ENCODE peak calls at places on chromosome 9, in four cellular contexts. E is GM12878, L is GM23338, U is HepG2. S is an unnamed sample.

GRCh38 chr9:90858505-90858904 is 56.9 kb downstream of the SYK start:
- DNase-seq in E (no peak), L (no peak), U (no peak), S (no peak)

GRCh38 chr9:120892748-120893584 is 16.0 kb upstream of the PHF19 start:
- DNase-seq in E (no peak), L (no peak), U (no peak), S (no peak)

GRCh38 chr9:969310-969692 is 7.2 kb upstream of the DMRT3 start:
- DNase-seq in E (no peak), L (peak; percentile 26), U (no peak), S (no peak)

GRCh38 chr9:133844876-133845658 is 106.9 kb upstream of the SARDH start:
- DNase-seq in E (no peak), L (no peak), U (no peak), S (no peak)

GRCh38 chr9:36625006-36625600 is 52.4 kb downstream of the MELK start:
- DNase-seq in E (no peak), L (no peak), U (no peak), S (peak; percentile 13)

GRCh38 chr9:123401879-123402513 is 46.0 kb downstream of the CRB2 start:
- DNase-seq in E (no peak), L (peak; percentile 81), U (peak; percentile 39), S (peak; percentile 90)

GRCh38 chr9:119369670-119370366 is 583 bp upstream of the BRINP1 start:
- DNase-seq in E (no peak), L (no peak), U (no peak), S (no peak)

GRCh38 chr9:1732670-1733069 is 282.5 kb upstream of the SMARCA2 start:
- DNase-seq in E (no peak), L (no peak), U (no peak), S (no peak)

GRCh38 chr9:3719286-3719685 is 193.5 kb upstream of the RFX3 start:
- DNase-seq in E (no peak), L (no peak), U (no peak), S (no peak)

GRCh38 chr9:104748359-104749031 is 1.0 kb downstream of the NIPSNAP3A start:
- DNase-seq in E (no peak), L (peak; percentile 3), U (peak; percentile 10), S (peak; percentile 20)
- TF ChIP-seq JUNB in E (no peak), L (no peak), U (no peak), S (no peak)

DNA sequence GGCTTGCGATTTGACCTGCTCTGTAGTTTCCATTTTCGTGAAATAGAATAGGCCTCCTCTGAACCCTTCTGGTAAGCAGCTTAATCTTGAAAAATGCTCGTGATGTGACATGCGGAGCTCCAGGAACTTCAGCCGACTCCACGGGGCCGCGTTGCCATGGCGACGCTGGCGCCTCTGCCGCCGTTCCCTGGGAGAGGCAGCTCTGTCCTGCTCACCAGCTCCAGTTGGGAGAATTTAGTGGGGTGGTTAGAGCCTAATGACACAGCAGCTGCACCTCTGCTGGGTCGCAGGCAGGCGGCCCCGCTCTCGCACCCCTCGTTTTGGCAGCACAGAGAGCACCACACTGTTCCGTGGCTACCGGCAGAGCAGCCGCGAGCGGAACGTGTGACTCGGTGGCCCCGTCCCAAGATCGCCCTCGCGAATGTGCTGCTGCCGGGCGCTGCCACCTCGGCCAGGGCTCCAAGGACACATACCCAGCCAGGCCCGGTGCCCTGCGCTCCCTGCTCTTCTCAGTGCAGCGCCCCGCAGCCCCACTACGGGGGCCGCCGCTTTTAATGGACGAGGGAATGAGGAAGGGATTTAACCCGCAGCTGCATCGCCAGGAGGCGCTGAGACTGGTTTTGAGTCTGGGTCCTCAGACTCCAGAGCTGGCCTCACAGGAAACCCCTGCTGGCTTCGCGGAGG is 131.2 kb upstream of the LMX1B start:
- DNase-seq in E (no peak), L (peak; percentile 82), U (no peak), S (no peak)
- TF ChIP-seq JUNB in E (no peak), L (no peak), U (no peak), S (no peak)

GRCh38 chr9:130893250-130894101 is 3.1 kb downstream of the QRFP start:
- DNase-seq in E (no peak), L (no peak), U (no peak), S (peak; percentile 67)
- TF ChIP-seq JUNB in E (no peak), L (no peak), U (no peak), S (no peak)

GRCh38 chr9:116174347-116174746 is 20.8 kb downstream of the PAPPA start:
- DNase-seq in E (no peak), L (no peak), U (peak; percentile 21), S (no peak)

GRCh38 chr9:116181853-116182610 is 28.4 kb downstream of the PAPPA start:
- DNase-seq in E (no peak), L (peak; percentile 8), U (no peak), S (no peak)

GRCh38 chr9:116175616-116176015 is 22.0 kb downstream of the PAPPA start:
- DNase-seq in E (no peak), L (no peak), U (no peak), S (no peak)

DNA sequence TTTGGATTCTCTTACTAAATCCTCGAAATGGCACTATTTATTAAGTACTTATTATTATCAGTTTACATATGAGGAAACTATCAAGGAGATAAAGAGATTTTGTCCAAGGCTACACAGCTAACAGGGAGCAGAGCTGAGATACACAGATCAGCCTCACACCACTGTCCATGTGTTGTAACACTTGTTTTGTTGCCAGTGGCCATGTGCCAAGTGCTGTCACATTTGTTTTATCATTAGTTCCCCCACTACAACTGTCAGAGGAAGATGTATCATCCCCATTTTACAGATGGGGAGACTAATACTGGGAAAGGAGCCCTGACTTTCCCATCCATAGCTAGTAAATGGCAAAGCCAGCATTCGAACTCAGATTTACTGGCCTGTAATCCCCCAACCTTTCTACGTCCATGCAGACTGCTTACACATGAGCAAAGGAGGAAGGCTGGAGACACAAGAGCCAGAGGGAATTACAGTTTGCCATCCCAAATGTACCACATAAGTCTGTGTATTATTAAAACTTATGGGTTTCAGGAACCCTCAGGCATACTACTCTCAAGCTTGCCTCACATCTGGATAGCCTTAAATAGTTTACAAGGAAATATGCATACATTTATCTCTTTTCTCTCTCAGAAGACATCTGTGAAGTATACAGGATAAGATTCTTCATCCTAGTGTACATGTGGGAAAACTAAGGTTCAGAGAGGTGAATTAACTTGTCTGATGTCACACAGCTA is 25.1 kb downstream of the PAPPA start:
- DNase-seq in E (no peak), L (no peak), U (no peak), S (no peak)
- TF ChIP-seq JUNB in E (no peak), L (no peak), U (no peak), S (no peak)

DNA sequence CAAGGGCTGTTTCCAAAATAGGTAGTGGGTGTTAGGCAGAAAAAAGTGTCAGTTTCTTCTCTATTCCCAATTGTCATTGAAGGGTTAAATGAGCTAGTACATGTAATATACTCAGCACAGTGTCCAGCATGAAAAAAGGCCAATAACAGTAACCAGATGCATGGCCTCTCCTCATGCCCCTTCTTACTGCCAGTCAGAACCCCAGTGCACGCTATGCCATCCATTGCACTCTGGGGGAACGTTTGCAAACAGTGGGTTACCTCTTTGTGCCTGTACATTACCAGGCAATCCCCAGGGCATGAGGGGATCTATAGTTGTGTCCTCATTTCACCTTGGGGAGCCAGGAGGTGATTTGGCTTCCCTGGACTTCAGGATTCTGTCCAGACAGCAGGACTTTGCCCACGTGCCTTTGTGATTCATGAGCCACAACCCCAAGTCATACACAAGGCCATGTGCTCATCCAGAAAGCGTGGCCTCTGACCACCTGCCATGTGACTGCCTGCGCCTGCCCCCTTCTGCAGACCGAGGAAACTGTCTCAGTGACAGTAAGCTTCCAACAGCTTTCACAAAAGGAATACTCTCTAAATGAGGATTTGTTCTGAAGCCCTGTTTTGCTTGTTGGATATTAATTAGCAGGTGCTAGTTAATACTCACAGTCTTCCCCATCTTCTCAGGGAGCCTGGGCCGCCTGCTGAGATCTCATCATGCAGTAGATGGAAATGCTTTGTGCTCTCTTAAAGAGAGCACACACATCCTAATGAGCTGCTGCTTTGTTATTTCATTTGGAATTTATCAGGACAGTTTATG is 36.8 kb upstream of the ANGPTL2 start:
- DNase-seq in E (no peak), L (peak; percentile 70), U (peak; percentile 76), S (peak; percentile 19)
- TF ChIP-seq JUNB in E (no peak), L (no peak), U (peak; percentile 92), S (no peak)

DNA sequence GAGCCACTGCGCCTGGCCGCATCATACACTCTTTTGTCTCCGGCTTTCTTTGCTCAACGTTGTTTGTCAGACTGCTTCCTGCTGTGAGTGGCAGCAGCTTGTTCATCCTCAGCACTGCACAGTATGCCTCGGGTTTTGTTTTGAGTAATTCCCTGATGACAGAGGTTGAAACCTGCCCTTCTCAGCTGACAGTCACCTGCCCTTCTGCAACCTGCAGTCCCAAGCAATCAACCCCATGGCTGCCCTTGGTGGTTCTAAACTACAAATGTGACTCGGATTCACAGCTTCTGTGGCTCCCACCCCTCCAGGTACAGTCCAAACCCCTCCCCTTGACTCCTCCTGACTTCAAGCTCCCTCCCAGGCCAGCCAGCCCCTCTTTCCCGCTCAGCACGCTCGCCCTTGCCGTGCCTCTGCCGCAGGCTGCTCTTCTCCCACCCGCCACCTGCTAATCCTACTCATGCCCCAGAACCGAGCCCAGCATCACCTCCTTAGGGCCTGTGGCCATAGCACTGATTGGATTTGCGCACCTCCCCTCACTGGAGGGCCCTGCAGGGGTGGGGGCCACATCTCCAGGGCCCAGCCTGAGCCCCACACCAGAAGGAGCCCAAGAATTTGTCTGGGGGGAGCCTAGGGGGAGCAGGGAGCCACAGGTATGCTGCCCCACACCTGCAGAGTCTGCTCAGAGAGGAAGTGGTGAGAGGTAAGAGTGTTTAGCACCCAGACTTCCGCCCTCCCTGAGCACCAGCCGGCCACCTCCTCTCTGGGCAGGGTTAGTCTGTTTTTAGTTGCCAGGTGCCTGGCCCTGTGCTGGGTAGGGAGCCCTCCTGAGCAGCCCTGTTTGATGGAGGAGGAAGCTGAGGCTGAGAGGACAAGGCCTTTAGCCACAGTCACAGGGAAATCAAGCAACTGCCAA is 10.1 kb downstream of the EEIG1 start:
- DNase-seq in E (peak; percentile 95), L (no peak), U (no peak), S (no peak)
- TF ChIP-seq JUNB in E (peak; percentile 95), L (no peak), U (no peak), S (no peak)

DNA sequence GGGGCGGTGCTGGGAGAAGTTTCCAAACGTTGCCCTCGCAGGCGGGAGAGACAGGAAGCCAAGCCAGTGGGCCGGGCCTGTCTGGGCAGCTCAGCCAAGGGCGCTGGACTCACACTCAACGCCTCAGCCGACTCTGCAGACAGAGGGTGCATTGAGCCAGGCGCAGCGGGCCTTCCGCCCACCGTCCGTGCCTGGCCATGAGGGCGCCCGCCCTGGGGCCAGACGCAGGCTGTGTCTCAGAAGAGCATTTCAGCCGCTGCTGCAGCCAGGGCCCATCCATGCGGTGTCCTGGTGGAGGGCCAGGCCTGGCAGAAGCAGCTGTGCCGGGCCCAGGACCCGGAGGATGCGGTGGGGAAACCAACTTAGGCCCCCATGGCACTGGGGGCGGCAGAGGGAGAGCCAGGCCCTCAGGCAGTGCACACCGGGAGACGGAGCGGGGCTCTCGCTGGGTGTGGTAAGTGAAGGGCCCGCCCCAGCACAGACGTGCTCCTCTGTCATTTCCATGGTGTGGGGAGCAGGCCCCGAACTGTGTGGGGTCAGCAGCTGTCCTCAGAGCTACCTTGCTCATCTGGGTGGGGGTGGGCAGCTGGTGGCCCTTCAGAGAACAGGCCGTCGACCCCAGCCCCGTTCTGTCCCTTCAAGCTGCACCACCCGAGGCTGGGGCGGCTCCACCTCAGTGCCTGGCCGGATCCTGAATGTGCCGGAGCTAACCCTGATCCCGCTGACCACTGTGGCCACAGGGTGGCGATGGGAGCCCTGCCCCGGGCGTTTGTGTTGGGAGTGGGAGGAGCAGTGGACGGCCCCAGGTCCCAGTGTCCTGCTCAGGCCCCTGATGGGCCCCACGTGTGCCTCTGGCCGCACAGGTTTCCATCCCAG is 18.0 kb downstream of the DNLZ start:
- DNase-seq in E (no peak), L (peak; percentile 80), U (peak; percentile 70), S (peak; percentile 52)
- TF ChIP-seq JUNB in E (no peak), L (no peak), U (no peak), S (no peak)

S was measured in A549.